ENCODE peak calls at places on chromosomes 13 and 19, in six cellular contexts. P, R, V, E, Y and J are unnamed samples.

GRCh38 chr19:11330103-11330502 is 9.4 kb downstream of the RAB3D start:
- DNase-seq in R (no peak), E (no peak), Y (no peak), V (no peak), P (no peak), J (no peak)

GRCh38 chr13:76791290-76791664 is 94.9 kb downstream of the KCTD12 start:
- DNase-seq in Y (no peak), R (no peak), V (no peak), E (no peak), P (no peak), J (no peak)

GRCh38 chr13:38979891-38980627 is 10.6 kb downstream of the STOML3 start:
- DNase-seq in E (no peak), V (no peak), R (peak), Y (peak), P (no peak), J (peak)

GRCh38 chr19:37218592-37218935 is 550 bp downstream of the ZNF383 start:
- DNase-seq in E (peak), V (no peak), P (no peak), Y (no peak), R (no peak), J (no peak)

GRCh38 chr13:44093607-44094583 is 214.2 kb downstream of the LACC1 start:
- DNase-seq in R (no peak), E (no peak), V (no peak), Y (no peak), P (no peak), J (no peak)

GRCh38 chr19:56101746-56102535 is 19.2 kb downstream of the ZNF787 start:
- DNase-seq in Y (no peak), E (no peak), R (no peak), V (no peak), P (no peak), J (peak)

GRCh38 chr13:38530492-38530891 is 156.4 kb upstream of the FREM2 start:
- DNase-seq in P (no peak), V (no peak), R (no peak), Y (no peak), E (no peak), J (no peak)

GRCh38 chr13:44237276-44237767 is 136.3 kb upstream of the SERP2 start:
- DNase-seq in V (peak), R (peak), E (no peak), P (peak), Y (peak), J (peak)

GRCh38 chr13:110559986-110560385 is 1.5 kb downstream of the RAB20 start:
- DNase-seq in P (no peak), Y (no peak), E (no peak), R (no peak), V (no peak), J (no peak)

GRCh38 chr13:38766799-38767198 is 79.9 kb downstream of the FREM2 start:
- DNase-seq in R (no peak), V (no peak), Y (no peak), P (no peak), E (no peak), J (no peak)

GRCh38 chr13:87671824-87672603 is 843 bp downstream of the SLITRK5 start:
- DNase-seq in P (no peak), R (no peak), Y (no peak), E (peak), V (no peak), J (no peak)

GRCh38 chr13:49602005-49602404 is 16.6 kb upstream of the RCBTB1 start:
- DNase-seq in Y (no peak), V (no peak), E (no peak), P (no peak), R (no peak), J (no peak)

GRCh38 chr13:110486061-110486780 is 75.3 kb downstream of the RAB20 start:
- DNase-seq in V (no peak), P (no peak), Y (no peak), R (no peak), E (no peak), J (no peak)

GRCh38 chr19:20423381-20424207 is 142.0 kb downstream of the ZNF737 start:
- DNase-seq in E (peak), P (peak), V (no peak), Y (peak), R (peak), J (peak)

GRCh38 chr13:38228322-38228721 is 121.3 kb upstream of the UFM1 start:
- DNase-seq in R (no peak), P (no peak), V (no peak), E (no peak), Y (no peak), J (no peak)

GRCh38 chr13:33639158-33639557 is 178.8 kb upstream of the RFC3 start:
- DNase-seq in V (peak), Y (peak), P (peak), E (no peak), R (peak), J (no peak)

GRCh38 chr19:18340990-18341868 is 831 bp downstream of the PGPEP1 start:
- DNase-seq in V (no peak), Y (peak), P (peak), R (peak), E (peak), J (peak)

GRCh38 chr13:71067164-71067815 is 799.7 kb downstream of the DACH1 start:
- DNase-seq in V (no peak), Y (no peak), E (no peak), R (no peak), P (no peak), J (no peak)

GRCh38 chr19:35106291-35106583 is 9.4 kb upstream of the FXYD3 start:
- DNase-seq in Y (no peak), R (no peak), P (no peak), V (no peak), E (no peak), J (no peak)

GRCh38 chr13:60931858-60932546 is 483.6 kb downstream of the PCDH20 start:
- DNase-seq in E (no peak), Y (no peak), P (no peak), R (no peak), V (no peak), J (no peak)

GRCh38 chr13:101941095-101941777 is 460.6 kb downstream of the FGF14 start:
- DNase-seq in V (no peak), E (no peak), R (no peak), P (no peak), Y (no peak), J (no peak)

GRCh38 chr13:31261241-31261640 is 61.5 kb downstream of the B3GLCT start:
- DNase-seq in Y (no peak), R (no peak), P (no peak), V (no peak), E (no peak), J (no peak)

GRCh38 chr13:41196011-41196410 is 1.6 kb upstream of the KBTBD7 start:
- DNase-seq in R (no peak), P (no peak), V (no peak), E (no peak), Y (no peak), J (no peak)

GRCh38 chr13:37816276-37816675 is 53.3 kb downstream of the TRPC4 start:
- DNase-seq in V (no peak), P (no peak), R (no peak), E (no peak), Y (no peak), J (no peak)

GRCh38 chr19:16325161-16325527 is 518 bp downstream of the KLF2 start:
- DNase-seq in R (no peak), P (no peak), V (no peak), Y (no peak), E (peak), J (no peak)

GRCh38 chr13:106161186-106161585 is 374.3 kb downstream of the EFNB2 start:
- DNase-seq in Y (no peak), E (no peak), R (no peak), P (no peak), V (no peak), J (no peak)

GRCh38 chr19:33815410-33816340 is 19.0 kb downstream of the KCTD15 start:
- DNase-seq in E (no peak), R (no peak), Y (no peak), V (no peak), P (peak), J (no peak)

GRCh38 chr13:24631922-24632321 is 48.3 kb upstream of the ATP12A start:
- DNase-seq in Y (no peak), P (no peak), E (no peak), R (no peak), V (no peak), J (no peak)